ENCODE peak calls at places on chromosomes 13 and 19, in six cellular contexts. P, L, A, Z, X and V are unnamed samples.

GRCh38 chr19:30978639-30979038 is 370.6 kb downstream of the TSHZ3 start:
- DNase-seq in L (no peak), Z (no peak), A (no peak), P (no peak), X (no peak), V (no peak)

GRCh38 chr19:7597689-7598088 is 2.0 kb downstream of the CAMSAP3 start:
- DNase-seq in Z (no peak), X (no peak), A (no peak), L (no peak), P (no peak), V (no peak)

GRCh38 chr19:1252818-1253513 is 4.6 kb downstream of the MIDN start:
- DNase-seq in L (peak), Z (peak), P (peak), X (no peak), A (peak), V (peak)

GRCh38 chr13:52159159-52159982 is at the start of gene NEK3:
- DNase-seq in A (peak), X (peak), L (peak), Z (peak), P (peak), V (peak)

GRCh38 chr19:19409235-19410030 is 4.0 kb downstream of the GATAD2A start:
- DNase-seq in X (no peak), L (no peak), Z (no peak), A (no peak), P (no peak), V (no peak)

GRCh38 chr19:34274827-34275625 is 20.7 kb downstream of the GARRE1 start:
- DNase-seq in Z (peak), A (no peak), L (peak), X (no peak), P (no peak), V (peak)

GRCh38 chr13:37615271-37615670 is 16.7 kb upstream of the POSTN start:
- DNase-seq in P (no peak), L (no peak), X (no peak), A (no peak), Z (no peak), V (no peak)

GRCh38 chr19:29375429-29376093 is 150.2 kb upstream of the VSTM2B start:
- DNase-seq in A (no peak), Z (no peak), X (no peak), L (no peak), P (no peak), V (no peak)

GRCh38 chr13:102651392-102651791 is 43.5 kb downstream of the METTL21C start:
- DNase-seq in A (no peak), P (no peak), X (no peak), Z (peak), L (no peak), V (no peak)

DNA sequence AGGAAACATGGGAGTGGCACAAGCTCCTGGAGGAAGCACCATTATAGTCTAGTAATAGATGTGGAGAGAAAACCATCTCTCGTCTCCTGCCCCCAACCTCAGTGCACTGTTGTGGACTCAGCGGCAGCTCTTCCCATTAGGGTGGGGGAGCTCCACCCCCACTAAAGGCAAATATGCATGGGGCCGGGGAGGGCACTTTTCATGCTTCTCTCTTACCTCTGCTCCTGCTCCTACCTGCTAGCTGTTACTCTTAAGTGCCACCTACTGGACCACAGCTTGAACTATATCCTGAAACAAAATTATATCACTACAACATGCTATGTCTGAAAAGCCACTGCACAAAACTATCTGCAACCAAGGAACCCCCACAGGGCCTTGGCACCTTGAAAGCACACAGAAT is 112.6 kb upstream of the DACH1 start:
- DNase-seq in Z (no peak), L (peak), A (no peak), P (no peak), X (no peak), V (no peak)
- TF ChIP-seq CTCF in Z (no peak), L (peak), A (no peak), P (no peak), X (peak), V (no peak)

GRCh38 chr13:87792878-87793277 is 121.7 kb downstream of the SLITRK5 start:
- DNase-seq in Z (no peak), L (no peak), X (no peak), P (no peak), A (no peak), V (no peak)
- TF ChIP-seq CTCF in Z (no peak), L (no peak), X (peak), P (no peak), A (no peak), V (no peak)

DNA sequence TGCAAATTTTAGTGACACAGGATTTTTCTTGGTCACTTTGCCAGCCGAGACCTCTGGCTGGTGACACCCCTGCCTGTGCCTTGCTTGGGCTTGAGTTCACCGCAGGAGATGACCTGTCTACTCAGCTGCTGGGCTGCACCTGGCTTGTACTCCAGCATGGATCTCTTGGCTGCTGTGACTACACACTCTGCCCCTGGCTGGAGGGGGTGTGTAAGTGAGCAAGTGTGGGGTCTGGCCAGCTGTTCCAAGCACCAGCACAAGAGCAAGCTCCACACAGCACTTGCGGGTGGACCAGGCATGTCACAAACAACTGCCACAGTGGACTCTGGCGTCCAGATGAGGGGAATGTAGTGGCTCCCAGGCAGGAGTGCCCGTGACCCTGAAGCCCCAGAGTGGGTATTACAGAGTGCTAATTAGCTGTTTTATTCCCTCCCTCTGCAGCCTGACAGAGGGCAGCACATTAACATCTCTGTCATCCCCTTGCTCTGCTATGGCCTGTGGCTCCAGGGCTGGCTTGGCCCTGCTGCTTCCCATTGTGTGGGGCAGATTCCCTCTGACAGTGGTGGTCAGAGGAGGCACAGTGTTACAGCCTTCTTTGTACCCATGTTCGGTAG is 1387.2 kb downstream of the OLFM4 start:
- DNase-seq in Z (no peak), X (no peak), P (no peak), A (no peak), L (no peak), V (no peak)
- TF ChIP-seq CTCF in Z (no peak), X (no peak), P (no peak), A (no peak), L (no peak), V (no peak)

DNA sequence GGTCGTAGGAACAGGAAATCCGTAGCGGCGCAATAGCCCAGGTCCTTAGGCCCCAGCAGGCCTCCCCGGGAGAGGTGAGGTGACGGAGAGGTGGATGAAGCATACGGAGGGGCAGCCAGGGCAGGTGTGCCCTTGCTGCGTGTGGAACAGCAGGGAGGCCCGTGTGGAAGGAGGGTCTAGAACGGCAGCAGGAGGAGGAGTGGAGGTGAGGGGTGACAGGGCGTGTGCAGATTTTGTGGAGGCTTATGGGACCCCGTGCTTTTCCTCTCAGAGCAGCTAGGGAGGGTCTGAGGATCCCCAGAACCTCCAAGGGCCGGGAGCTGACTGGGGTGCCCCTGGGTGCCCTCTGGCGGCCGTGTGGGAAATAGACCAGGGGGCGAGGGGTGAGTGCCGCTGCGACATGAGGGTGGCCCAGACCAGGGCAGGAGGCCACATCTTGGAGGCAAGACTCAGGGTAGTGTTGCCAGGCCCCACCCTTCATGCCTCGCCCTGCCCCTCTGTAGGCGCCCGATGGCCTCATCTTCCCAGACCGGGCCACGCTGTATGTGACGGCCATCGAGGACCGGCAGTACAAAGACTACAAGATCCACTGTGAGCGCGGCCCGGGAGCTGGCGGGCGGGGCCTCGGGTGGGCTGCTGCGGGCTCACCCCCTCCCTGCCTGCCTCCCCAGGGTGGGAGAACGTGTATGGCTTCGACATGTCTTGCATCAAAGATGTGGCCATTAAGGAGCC is 5.0 kb upstream of the ADM5 start:
- DNase-seq in A (peak), L (no peak), P (no peak), Z (no peak), X (no peak), V (no peak)
- TF ChIP-seq CTCF in A (peak), L (peak), P (no peak), Z (peak), X (peak), V (peak)

GRCh38 chr13:46313441-46314257 is 73.4 kb downstream of the RUBCNL start:
- DNase-seq in L (no peak), X (no peak), A (no peak), Z (no peak), P (no peak), V (no peak)

GRCh38 chr13:46314587-46314986 is 72.5 kb downstream of the RUBCNL start:
- DNase-seq in A (no peak), X (no peak), L (no peak), P (no peak), Z (no peak), V (no peak)

GRCh38 chr13:46315491-46316075 is 71.5 kb downstream of the RUBCNL start:
- DNase-seq in A (no peak), P (no peak), L (no peak), Z (no peak), X (no peak), V (no peak)

GRCh38 chr13:46315036-46315435 is 72.0 kb downstream of the RUBCNL start:
- DNase-seq in A (no peak), X (no peak), L (no peak), P (no peak), Z (no peak), V (no peak)

DNA sequence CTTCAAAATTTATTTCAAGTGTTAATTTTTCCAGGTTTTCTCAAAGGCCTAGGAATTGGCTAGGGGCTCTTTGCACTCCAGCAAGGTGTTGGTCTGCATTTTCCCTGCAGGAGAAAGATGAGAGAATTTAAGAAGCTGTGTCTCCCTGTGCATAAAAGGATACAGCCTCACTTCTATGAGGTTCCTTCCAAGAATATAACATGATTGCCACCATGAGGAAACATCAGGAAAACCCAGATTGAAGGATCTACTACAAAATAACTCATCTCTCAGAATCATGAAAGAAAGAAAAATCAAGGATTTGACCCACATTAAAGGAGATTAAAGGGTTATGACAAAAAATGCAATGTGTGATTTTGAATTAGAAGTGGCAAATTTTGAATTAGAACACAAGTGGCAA is 69.9 kb downstream of the RUBCNL start:
- DNase-seq in P (no peak), L (no peak), X (no peak), A (no peak), Z (no peak), V (peak)
- TF ChIP-seq CTCF in P (no peak), L (no peak), X (no peak), A (no peak), Z (no peak), V (peak)

GRCh38 chr19:39345956-39346355 is 3.7 kb downstream of the SAMD4B start:
- DNase-seq in A (no peak), Z (no peak), L (no peak), X (no peak), P (no peak), V (no peak)

GRCh38 chr19:39342647-39343305 is 555 bp downstream of the SAMD4B start:
- DNase-seq in X (peak), L (no peak), A (peak), P (no peak), Z (no peak), V (no peak)

GRCh38 chr19:39341720-39342604 is at the start of gene SAMD4B:
- DNase-seq in A (peak), X (peak), L (peak), P (peak), Z (peak), V (peak)

GRCh38 chr19:39339636-39340035 is 2.6 kb upstream of the SAMD4B start:
- DNase-seq in L (no peak), Z (no peak), X (no peak), P (no peak), A (no peak), V (no peak)

GRCh38 chr19:39341122-39341719 is 1.0 kb upstream of the SAMD4B start:
- DNase-seq in P (no peak), L (no peak), A (peak), X (peak), Z (no peak), V (no peak)
- TF ChIP-seq CTCF in P (no peak), L (peak), A (no peak), X (no peak), Z (no peak), V (no peak)